ENCODE peak calls at places on chromosomes 5 and 9, in nine cellular contexts. G is ureter; I is activated T-helper 1 cell treated with Interleukin-2 at 50 U/mL for 16 hours; R is activated naive CD4-positive, alpha-beta T cell treated with Interleukin-2 at 50 U/mL for 16 hours; D is pancreas; E is hypothalamus; Y is stimulated activated naive CD4-positive, alpha-beta T cell; J is iPS-NIHi11; Q is activated T-cell treated with anti-CD3 and anti-CD28 coated beads, Interleukin-2, amount 50 U/mL, for 1 hour. H is an unnamed sample.

GRCh38 chr5:39024884-39025283 is 49.3 kb downstream of the RICTOR start:
- DNase-seq in G (no peak), I (no peak), R (no peak), D (no peak), E (no peak), Y (no peak), J (no peak), Q (no peak), H (no peak)

GRCh38 chr5:137145726-137146125 is 353.4 kb downstream of the SPOCK1 start:
- DNase-seq in G (no peak), I (no peak), R (no peak), D (no peak), E (no peak), Y (no peak), J (no peak), Q (no peak), H (no peak)

GRCh38 chr5:44574626-44575025 is 185.4 kb upstream of the FGF10 start:
- DNase-seq in G (no peak), I (no peak), R (no peak), D (no peak), E (no peak), Y (no peak), J (no peak), Q (no peak), H (no peak)

GRCh38 chr9:106945727-106946690 is 83.0 kb downstream of the ZNF462 start:
- DNase-seq in G (no peak), I (no peak), R (no peak), D (no peak), E (no peak), Y (no peak), J (no peak), Q (no peak), H (no peak)

GRCh38 chr9:136252846-136253245 is 7.2 kb upstream of the QSOX2 start:
- DNase-seq in G (no peak), I (no peak), R (no peak), D (no peak), E (no peak), Y (no peak), J (no peak), Q (no peak), H (no peak)

GRCh38 chr5:18967637-18968036 is 1020.4 kb downstream of the CDH18 start:
- DNase-seq in G (no peak), I (no peak), R (no peak), D (no peak), E (no peak), Y (no peak), J (no peak), Q (no peak), H (no peak)

GRCh38 chr5:20129491-20129890 is 141.5 kb upstream of the CDH18 start:
- DNase-seq in G (no peak), I (no peak), R (no peak), D (no peak), E (no peak), Y (no peak), J (no peak), Q (no peak), H (no peak)

GRCh38 chr9:95124582-95125359 is 192.7 kb downstream of the FANCC start:
- DNase-seq in G (peak), I (no peak), R (no peak), D (no peak), E (no peak), Y (no peak), J (peak), Q (no peak), H (no peak)

GRCh38 chr9:129013674-129014073 is 14.5 kb downstream of the SH3GLB2 start:
- DNase-seq in G (no peak), I (no peak), R (no peak), D (no peak), E (no peak), Y (no peak), J (no peak), Q (no peak), H (no peak)